ENCODE peak calls at places on chromosomes 4 and X, in five cellular contexts. Y is BJ, B is psoas muscle, J is OCI-LY7, O is B cell. D is an unnamed sample.
A peak's percentile ranks its signal among the peaks of the same experiment; 100 is the strongest.

GRCh38 chrX:110146521-110146920 is 143.6 kb downstream of the TMEM164 start:
- DNase-seq in J (peak; percentile 38), O (no peak), Y (no peak), B (no peak), D (peak; percentile 33)

GRCh38 chr4:105206214-105206613 is 59.5 kb downstream of the TET2 start:
- DNase-seq in J (no peak), B (no peak), Y (no peak), O (no peak), D (no peak)

GRCh38 chr4:12486995-12487394 is 997.1 kb downstream of the RAB28 start:
- DNase-seq in Y (no peak), J (no peak), B (no peak), O (no peak), D (no peak)

GRCh38 chrX:63657821-63658220 is 127.2 kb downstream of the ARHGEF9 start:
- DNase-seq in J (no peak), B (peak; percentile 24), Y (peak; percentile 31), O (no peak), D (no peak)

GRCh38 chr4:661856-662761 is 12.0 kb downstream of the ATP5ME start:
- DNase-seq in J (no peak), Y (no peak), B (no peak), O (no peak), D (no peak)

GRCh38 chrX:40127052-40127451 is 29.3 kb upstream of the BCOR start:
- DNase-seq in B (no peak), O (no peak), Y (no peak), J (peak; percentile 92), D (no peak)

GRCh38 chr4:78667337-78667736 is 108.8 kb upstream of the BMP2K start:
- DNase-seq in Y (no peak), O (no peak), B (no peak), J (no peak), D (no peak)

GRCh38 chr4:20273793-20274192 is 22.1 kb downstream of the SLIT2 start:
- DNase-seq in B (peak; percentile 24), J (no peak), O (no peak), Y (no peak), D (no peak)

GRCh38 chr4:111064342-111064993 is 441.6 kb upstream of the PITX2 start:
- DNase-seq in J (no peak), B (no peak), O (no peak), Y (peak; percentile 7), D (no peak)

GRCh38 chr4:96035727-96036126 is 195.8 kb downstream of the PDHA2 start:
- DNase-seq in O (no peak), J (peak; percentile 4), Y (no peak), B (no peak), D (no peak)

GRCh38 chrX:131975851-131976250 is 47.3 kb upstream of the STK26 start:
- DNase-seq in Y (no peak), B (no peak), O (no peak), J (no peak), D (no peak)

GRCh38 chrX:96683997-96684338 is 674 bp upstream of the DIAPH2 start:
- DNase-seq in Y (no peak), O (peak; percentile 74), B (no peak), J (peak; percentile 49), D (peak; percentile 1)

GRCh38 chrX:56107320-56107719 is 124.8 kb upstream of the KLF8 start:
- DNase-seq in Y (no peak), J (no peak), B (no peak), O (no peak), D (no peak)

GRCh38 chrX:134658002-134658401 is 269 bp downstream of the PLAC1 start:
- DNase-seq in Y (no peak), B (no peak), J (no peak), O (no peak), D (no peak)

DNA sequence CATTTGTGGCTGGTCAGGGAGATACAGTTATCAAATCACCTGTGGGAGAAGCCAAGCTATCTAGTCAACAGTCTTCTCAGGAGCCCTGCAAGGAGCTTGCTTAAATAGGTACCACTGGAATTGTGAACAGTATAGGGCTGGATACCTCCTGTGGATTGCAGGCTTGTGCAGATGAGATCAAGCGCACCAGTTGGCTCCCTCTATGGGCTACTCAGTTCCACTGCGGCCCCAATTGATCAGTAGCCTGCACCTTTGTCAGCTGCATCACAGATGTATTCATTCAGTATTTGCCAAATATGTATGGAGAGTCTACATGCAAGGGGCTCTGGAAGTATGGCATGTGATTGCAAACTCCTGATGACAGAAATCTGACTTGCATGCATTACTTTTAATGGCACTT is 28.6 kb downstream of the TEX13A start:
- DNase-seq in J (peak; percentile 3), Y (no peak), O (no peak), B (no peak), D (no peak)
- TF ChIP-seq CTCF in J (peak; percentile 48), Y (peak; percentile 54), O (no peak), B (peak; percentile 9), D (no peak)

GRCh38 chrX:115940888-115941332 is 229.6 kb upstream of the AGTR2 start:
- DNase-seq in Y (no peak), J (peak; percentile 50), B (peak; percentile 38), O (peak; percentile 52), D (no peak)
- TF ChIP-seq CTCF in Y (no peak), J (peak; percentile 47), B (peak; percentile 65), O (peak; percentile 30), D (no peak)

GRCh38 chr4:146582864-146583263 is 55.8 kb upstream of the POU4F2 start:
- DNase-seq in Y (no peak), J (no peak), O (no peak), B (no peak), D (no peak)
- TF ChIP-seq CTCF in Y (no peak), J (peak; percentile 24), O (no peak), B (no peak), D (no peak)

DNA sequence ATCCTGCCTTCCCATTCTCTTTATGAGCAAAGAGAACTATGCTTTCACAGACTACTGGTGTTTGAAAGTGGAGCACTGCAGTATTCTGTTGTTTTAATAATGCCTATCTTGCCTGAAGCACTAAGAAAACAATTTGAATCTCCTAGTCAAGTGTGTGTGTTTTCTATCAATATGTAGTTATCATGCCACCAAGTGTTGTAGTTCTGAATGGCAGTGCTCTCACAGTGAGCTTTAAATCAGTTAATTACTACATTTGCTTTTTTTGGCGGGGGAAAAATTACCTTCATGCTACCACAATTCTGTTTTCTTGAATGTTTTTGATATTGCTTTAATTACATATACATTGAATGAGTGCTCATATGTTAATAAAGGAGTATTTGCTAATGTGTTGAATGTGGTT is 143.6 kb upstream of the FAM47A start:
- DNase-seq in O (no peak), J (no peak), B (no peak), Y (no peak), D (no peak)
- TF ChIP-seq CTCF in O (no peak), J (peak; percentile 21), B (no peak), Y (no peak), D (no peak)

GRCh38 chrX:68696267-68696666 is 48.8 kb downstream of the STARD8 start:
- DNase-seq in Y (no peak), B (no peak), J (no peak), O (no peak), D (no peak)

GRCh38 chrX:68699960-68700746 is 52.7 kb downstream of the STARD8 start:
- DNase-seq in Y (no peak), B (no peak), O (no peak), J (no peak), D (no peak)

GRCh38 chrX:68697465-68698125 is 50.1 kb downstream of the STARD8 start:
- DNase-seq in J (no peak), Y (no peak), B (no peak), O (no peak), D (no peak)

GRCh38 chrX:68697036-68697435 is 49.6 kb downstream of the STARD8 start:
- DNase-seq in O (no peak), J (no peak), B (no peak), Y (no peak), D (no peak)

DNA sequence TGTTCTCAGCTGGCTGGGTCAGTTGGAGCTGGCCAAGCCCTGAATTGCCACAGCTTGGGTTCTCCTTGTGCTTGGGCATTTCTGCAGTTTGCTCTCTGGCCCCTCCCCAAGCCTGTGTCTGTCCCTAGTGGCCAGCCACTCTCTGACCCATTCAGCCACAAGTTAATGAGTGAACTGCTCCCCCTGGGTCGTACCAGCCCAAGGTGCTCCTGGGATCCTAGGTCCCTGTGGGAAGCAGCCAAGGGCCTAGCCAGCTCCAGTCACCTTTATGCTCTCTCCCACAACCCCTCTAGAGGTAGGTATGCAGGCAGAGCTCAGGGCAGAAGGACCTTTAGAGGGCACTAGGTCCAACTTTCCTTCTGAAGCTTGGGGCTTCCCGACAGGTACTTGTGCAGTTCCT is 51.5 kb downstream of the STARD8 start:
- DNase-seq in O (no peak), B (no peak), Y (no peak), J (no peak), D (no peak)
- TF ChIP-seq CTCF in O (no peak), B (no peak), Y (no peak), J (no peak), D (no peak)

GRCh38 chr4:132572210-132572609 is 576.9 kb upstream of the PCDH10 start:
- DNase-seq in O (no peak), J (no peak), B (no peak), Y (no peak), D (no peak)
- TF ChIP-seq CTCF in O (no peak), J (no peak), B (no peak), Y (no peak), D (no peak)

GRCh38 chr4:70737006-70737405 is 15.2 kb downstream of the RUFY3 start:
- DNase-seq in O (no peak), B (no peak), Y (no peak), J (peak; percentile 35), D (no peak)

GRCh38 chr4:70734168-70734954 is 12.6 kb downstream of the RUFY3 start:
- DNase-seq in Y (peak; percentile 6), J (peak; percentile 87), O (peak; percentile 66), B (no peak), D (peak; percentile 54)

GRCh38 chr4:70739496-70740337 is 18.0 kb downstream of the RUFY3 start:
- DNase-seq in Y (no peak), B (no peak), J (no peak), O (no peak), D (no peak)

GRCh38 chr4:70734971-70735370 is 13.2 kb downstream of the RUFY3 start:
- DNase-seq in O (no peak), J (peak; percentile 55), B (no peak), Y (no peak), D (no peak)

DNA sequence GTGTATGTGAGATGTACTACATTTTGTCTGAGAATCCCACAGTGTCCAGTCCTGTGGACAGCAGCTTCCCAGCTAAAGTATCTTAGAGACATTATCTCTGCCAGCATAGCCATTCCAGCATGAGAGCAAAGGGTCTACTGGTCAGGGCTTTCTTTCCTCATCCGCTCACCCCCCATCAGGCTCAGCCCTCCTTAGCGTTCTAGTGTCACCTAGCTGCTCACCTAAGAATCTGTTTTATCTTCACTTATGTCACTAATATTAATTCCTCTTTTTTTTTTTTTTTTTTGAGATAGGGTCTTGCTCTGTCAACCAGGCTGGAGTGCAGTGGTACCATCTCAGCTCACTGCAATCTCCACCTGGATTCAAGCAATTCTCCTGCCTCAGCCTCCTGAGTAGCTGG is 15.6 kb downstream of the RUFY3 start:
- DNase-seq in B (no peak), O (no peak), J (peak; percentile 52), Y (no peak), D (no peak)
- TF ChIP-seq CTCF in B (no peak), O (no peak), J (peak; percentile 50), Y (no peak), D (no peak)

GRCh38 chr4:92381640-92382039 is 77.9 kb downstream of the GRID2 start:
- DNase-seq in J (no peak), Y (no peak), O (no peak), B (no peak), D (no peak)

GRCh38 chr4:92387459-92388069 is 83.8 kb downstream of the GRID2 start:
- DNase-seq in J (peak; percentile 28), O (no peak), B (no peak), Y (no peak), D (peak; percentile 12)
- TF ChIP-seq CTCF in J (peak; percentile 79), O (peak; percentile 46), B (peak; percentile 32), Y (peak; percentile 50), D (peak; percentile 37)